ENCODE peak calls at places on chromosomes 16 and 17, in seven cellular contexts. S, Y, K, D, V, T and L are unnamed samples.

GRCh38 chr17:67785526-67785925 is 39.8 kb upstream of the BPTF start:
- DNase-seq in T (no peak), S (no peak), D (no peak), Y (no peak), K (no peak), V (no peak), L (no peak)

GRCh38 chr17:43568506-43569082 is 22.5 kb upstream of the ETV4 start:
- DNase-seq in S (no peak), T (no peak), K (no peak), Y (no peak), V (no peak), D (no peak), L (no peak)

GRCh38 chr16:4200000-4200780 is 41.7 kb downstream of the SRL start:
- DNase-seq in K (no peak), Y (peak), T (peak), V (no peak), D (peak), S (peak), L (peak)

GRCh38 chr17:77165577-77165976 is 24.8 kb downstream of the SEC14L1 start:
- DNase-seq in S (no peak), K (no peak), Y (no peak), D (no peak), V (no peak), T (no peak), L (no peak)

GRCh38 chr17:7217113-7217987 is 2.3 kb downstream of the DLG4 start:
- DNase-seq in S (no peak), K (no peak), V (no peak), T (peak), D (peak), Y (peak), L (no peak)

GRCh38 chr17:57048096-57048495 is 37.0 kb upstream of the AKAP1 start:
- DNase-seq in V (no peak), T (no peak), S (no peak), Y (no peak), D (no peak), K (no peak), L (no peak)

GRCh38 chr17:79750650-79751545 is 20.2 kb downstream of the ENPP7 start:
- DNase-seq in D (no peak), K (no peak), Y (no peak), T (no peak), V (no peak), S (no peak), L (no peak)

GRCh38 chr17:13770702-13771101 is 169.0 kb upstream of the HS3ST3A1 start:
- DNase-seq in T (no peak), K (no peak), S (no peak), Y (no peak), D (no peak), V (no peak), L (no peak)

GRCh38 chr17:74833501-74834361 is 26.0 kb downstream of the GRIN2C start:
- DNase-seq in K (no peak), D (no peak), S (no peak), Y (no peak), T (no peak), V (no peak), L (peak)

GRCh38 chr17:30345527-30346075 is 11.7 kb upstream of the TMIGD1 start:
- DNase-seq in K (no peak), Y (no peak), V (no peak), S (no peak), T (no peak), D (peak), L (no peak)

GRCh38 chr17:7404737-7405412 is 978 bp upstream of the TMEM256 start:
- DNase-seq in V (no peak), K (no peak), D (peak), S (peak), Y (peak), T (peak), L (peak)

GRCh38 chr16:9334091-9334490 is 242.6 kb downstream of the HAPSTR1 start:
- DNase-seq in D (no peak), V (no peak), Y (no peak), T (no peak), K (no peak), S (no peak), L (no peak)

GRCh38 chr17:16936536-16937310 is 35.2 kb downstream of the TNFRSF13B start:
- DNase-seq in K (no peak), V (no peak), D (no peak), S (no peak), T (peak), Y (peak), L (peak)

GRCh38 chr17:48486557-48486956 is 44.3 kb downstream of the HOXB1 start:
- DNase-seq in S (no peak), V (no peak), T (peak), Y (no peak), K (peak), D (peak), L (no peak)

GRCh38 chr17:17569691-17570090 is 21.8 kb downstream of the PEMT start:
- DNase-seq in S (no peak), D (no peak), Y (no peak), V (no peak), T (no peak), K (no peak), L (no peak)

GRCh38 chr17:46974086-46974485 is 5.0 kb downstream of the RPRML start:
- DNase-seq in K (no peak), T (no peak), V (no peak), Y (no peak), S (no peak), D (no peak), L (no peak)

GRCh38 chr17:79619636-79620206 is 8.9 kb upstream of the RBFOX3 start:
- DNase-seq in V (no peak), Y (no peak), K (no peak), T (peak), D (no peak), S (no peak), L (peak)

GRCh38 chr17:3594056-3594810 is 15.0 kb downstream of the TRPV1 start:
- DNase-seq in D (peak), T (no peak), K (peak), V (no peak), S (no peak), Y (no peak), L (no peak)

GRCh38 chr17:2655526-2655925 is 56.0 kb downstream of the CLUH start:
- DNase-seq in T (no peak), K (no peak), V (no peak), D (no peak), S (no peak), Y (no peak), L (no peak)

GRCh38 chr16:24514096-24514495 is 25.3 kb upstream of the RBBP6 start:
- DNase-seq in Y (no peak), D (no peak), V (no peak), S (no peak), T (no peak), K (no peak), L (no peak)

GRCh38 chr17:79934653-79934970 is 95.4 kb upstream of the CBX4 start:
- DNase-seq in V (no peak), Y (no peak), S (no peak), K (no peak), D (no peak), T (no peak), L (no peak)

GRCh38 chr16:23187341-23187740 is 4.8 kb downstream of the SCNN1G start:
- DNase-seq in Y (no peak), T (no peak), K (no peak), D (no peak), S (no peak), V (no peak), L (no peak)

GRCh38 chr17:4900231-4901107 is 1.1 kb downstream of the C17orf107 start:
- DNase-seq in K (no peak), Y (peak), S (no peak), D (no peak), V (no peak), T (no peak), L (no peak)

GRCh38 chr16:9854665-9855064 is 327.6 kb downstream of the GRIN2A start:
- DNase-seq in T (no peak), Y (no peak), D (no peak), K (peak), V (no peak), S (no peak), L (no peak)

GRCh38 chr17:72927146-72927545 is 165.3 kb downstream of the SLC39A11 start:
- DNase-seq in K (no peak), Y (no peak), S (no peak), V (no peak), D (no peak), T (no peak), L (no peak)

GRCh38 chr17:7589204-7589868 is 558 bp downstream of the SOX15 start:
- DNase-seq in D (peak), V (no peak), Y (peak), T (peak), K (peak), S (peak), L (peak)

GRCh38 chr17:2123467-2124251 is 68.8 kb downstream of the HIC1 start:
- DNase-seq in S (no peak), K (no peak), V (no peak), D (peak), T (no peak), Y (no peak), L (peak)

GRCh38 chr16:5917436-5917835 is 819.8 kb upstream of the EEF2KMT start:
- DNase-seq in K (no peak), D (no peak), T (no peak), S (no peak), Y (no peak), V (no peak), L (peak)

GRCh38 chr17:74213897-74214386 is 571 bp downstream of the TTYH2 start:
- DNase-seq in Y (no peak), V (no peak), T (peak), D (no peak), K (no peak), S (no peak), L (no peak)

GRCh38 chr17:2683912-2684311 is 27.7 kb downstream of the CLUH start:
- DNase-seq in Y (no peak), V (no peak), K (no peak), D (no peak), S (no peak), T (peak), L (no peak)

GRCh38 chr17:78362671-78363070 is 2.8 kb upstream of the SOCS3 start:
- DNase-seq in V (no peak), K (no peak), S (no peak), D (no peak), Y (no peak), T (no peak), L (no peak)

GRCh38 chr17:11803635-11804034 is 193.6 kb downstream of the ZNF18 start:
- DNase-seq in T (no peak), D (no peak), S (no peak), V (no peak), K (no peak), Y (no peak), L (no peak)

GRCh38 chr17:35218901-35219300 is 24.0 kb upstream of the SLFN5 start:
- DNase-seq in T (no peak), D (no peak), V (no peak), K (no peak), S (no peak), Y (no peak), L (no peak)

DNA sequence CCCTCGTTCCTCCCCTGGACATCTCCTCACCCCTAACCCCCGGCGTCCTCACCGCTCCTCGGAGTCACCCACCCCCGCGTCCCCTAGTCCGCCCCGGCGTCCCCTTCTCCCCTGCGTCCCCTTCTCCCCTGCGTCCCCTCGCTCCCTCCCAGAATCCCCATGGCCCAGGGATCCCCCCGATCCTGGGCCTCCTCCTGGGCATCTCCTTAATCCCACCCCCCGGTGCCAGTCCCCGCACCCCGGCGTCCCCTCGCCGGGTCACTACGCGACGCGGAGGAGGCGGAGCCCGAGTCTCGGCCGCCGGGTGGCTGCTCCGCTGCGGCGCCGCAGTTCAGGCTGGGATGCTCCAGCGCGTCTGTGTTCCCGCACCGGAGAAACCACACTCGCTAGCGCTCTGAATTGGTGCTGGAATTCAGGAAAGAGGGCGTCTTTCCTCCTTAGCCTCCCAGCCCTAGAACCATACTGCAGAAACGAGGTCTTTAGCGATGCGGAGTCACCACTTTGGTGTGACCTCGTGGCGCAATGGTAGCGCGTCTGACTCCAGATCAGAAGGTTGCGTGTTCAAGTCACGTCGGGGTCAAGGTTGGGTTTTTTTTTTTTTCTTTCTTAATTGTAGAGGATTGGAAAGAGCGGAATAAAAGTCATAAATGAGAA is 25.9 kb upstream of the SLC47A1 start:
- DNase-seq in V (peak), Y (peak), S (peak), T (peak), D (peak), K (peak), L (peak)
- H3K4me3 ChIP-seq in V (peak), Y (peak), S (peak), T (peak), D (peak), K (peak), L (peak)

GRCh38 chr16:68643227-68643626 is 1.9 kb upstream of the CDH3 start:
- DNase-seq in Y (no peak), T (no peak), V (no peak), S (no peak), D (no peak), K (no peak), L (no peak)

GRCh38 chr16:68642436-68643064 is 2.6 kb upstream of the CDH3 start:
- DNase-seq in Y (no peak), D (no peak), S (no peak), T (no peak), K (no peak), V (no peak), L (no peak)

GRCh38 chr16:68640972-68641371 is 4.1 kb upstream of the CDH3 start:
- DNase-seq in V (no peak), D (no peak), S (no peak), K (no peak), T (no peak), Y (peak), L (no peak)

GRCh38 chr16:68643847-68644246 is 1.3 kb upstream of the CDH3 start:
- DNase-seq in Y (no peak), K (no peak), D (no peak), V (no peak), T (no peak), S (no peak), L (no peak)

GRCh38 chr16:68642047-68642435 is 3.1 kb upstream of the CDH3 start:
- DNase-seq in V (no peak), S (no peak), T (no peak), D (no peak), Y (no peak), K (no peak), L (no peak)
- H3K4me3 ChIP-seq in V (no peak), S (no peak), T (no peak), D (no peak), Y (no peak), K (no peak), L (no peak)

GRCh38 chr17:63496663-63497400 is 20.0 kb downstream of the ACE start:
- DNase-seq in T (no peak), S (no peak), Y (no peak), V (no peak), D (no peak), K (no peak), L (no peak)

GRCh38 chr17:63495471-63495870 is 18.6 kb downstream of the ACE start:
- DNase-seq in D (peak), Y (no peak), V (no peak), K (no peak), T (no peak), S (no peak), L (no peak)

GRCh38 chr17:63497708-63498483 is 21.0 kb downstream of the ACE start:
- DNase-seq in Y (no peak), D (no peak), T (no peak), S (no peak), K (no peak), V (no peak), L (no peak)

GRCh38 chr17:63494300-63494928 is 17.6 kb downstream of the ACE start:
- DNase-seq in S (no peak), D (no peak), T (no peak), Y (no peak), V (no peak), K (no peak), L (no peak)

GRCh38 chr17:63496177-63496576 is 19.3 kb downstream of the ACE start:
- DNase-seq in K (no peak), V (no peak), T (no peak), S (no peak), Y (no peak), D (no peak), L (no peak)
- H3K4me3 ChIP-seq in K (no peak), V (no peak), T (no peak), S (no peak), Y (no peak), D (no peak), L (no peak)

GRCh38 chr17:50205931-50206505 is 4.6 kb upstream of the COL1A1 start:
- DNase-seq in S (peak), T (peak), D (no peak), Y (no peak), V (no peak), K (no peak), L (no peak)

GRCh38 chr17:50203086-50203485 is 1.7 kb upstream of the COL1A1 start:
- DNase-seq in D (peak), S (no peak), T (no peak), V (no peak), K (no peak), Y (no peak), L (no peak)

GRCh38 chr17:50205111-50205821 is 3.8 kb upstream of the COL1A1 start:
- DNase-seq in Y (no peak), T (peak), K (no peak), S (peak), D (peak), V (no peak), L (no peak)

GRCh38 chr17:50203589-50204345 is 2.3 kb upstream of the COL1A1 start:
- DNase-seq in K (no peak), D (peak), Y (no peak), S (no peak), V (no peak), T (peak), L (no peak)

GRCh38 chr17:50204431-50204830 is 3.0 kb upstream of the COL1A1 start:
- DNase-seq in V (no peak), K (no peak), Y (no peak), T (no peak), S (peak), D (no peak), L (no peak)
- H3K4me3 ChIP-seq in V (no peak), K (no peak), Y (no peak), T (no peak), S (no peak), D (no peak), L (no peak)

GRCh38 chr17:36936455-36936934 is 780 bp upstream of the LHX1 start:
- DNase-seq in D (no peak), K (no peak), T (no peak), Y (no peak), S (no peak), V (no peak), L (no peak)

GRCh38 chr17:36934144-36934758 is 3.0 kb upstream of the LHX1 start:
- DNase-seq in T (no peak), S (no peak), K (no peak), D (no peak), V (no peak), Y (no peak), L (no peak)

GRCh38 chr17:36934759-36935630 is 2.3 kb upstream of the LHX1 start:
- DNase-seq in Y (no peak), D (no peak), K (no peak), T (no peak), V (no peak), S (no peak), L (peak)

GRCh38 chr17:36937001-36937960 is at the start of gene LHX1:
- DNase-seq in K (no peak), V (no peak), S (no peak), Y (no peak), T (no peak), D (no peak), L (peak)

DNA sequence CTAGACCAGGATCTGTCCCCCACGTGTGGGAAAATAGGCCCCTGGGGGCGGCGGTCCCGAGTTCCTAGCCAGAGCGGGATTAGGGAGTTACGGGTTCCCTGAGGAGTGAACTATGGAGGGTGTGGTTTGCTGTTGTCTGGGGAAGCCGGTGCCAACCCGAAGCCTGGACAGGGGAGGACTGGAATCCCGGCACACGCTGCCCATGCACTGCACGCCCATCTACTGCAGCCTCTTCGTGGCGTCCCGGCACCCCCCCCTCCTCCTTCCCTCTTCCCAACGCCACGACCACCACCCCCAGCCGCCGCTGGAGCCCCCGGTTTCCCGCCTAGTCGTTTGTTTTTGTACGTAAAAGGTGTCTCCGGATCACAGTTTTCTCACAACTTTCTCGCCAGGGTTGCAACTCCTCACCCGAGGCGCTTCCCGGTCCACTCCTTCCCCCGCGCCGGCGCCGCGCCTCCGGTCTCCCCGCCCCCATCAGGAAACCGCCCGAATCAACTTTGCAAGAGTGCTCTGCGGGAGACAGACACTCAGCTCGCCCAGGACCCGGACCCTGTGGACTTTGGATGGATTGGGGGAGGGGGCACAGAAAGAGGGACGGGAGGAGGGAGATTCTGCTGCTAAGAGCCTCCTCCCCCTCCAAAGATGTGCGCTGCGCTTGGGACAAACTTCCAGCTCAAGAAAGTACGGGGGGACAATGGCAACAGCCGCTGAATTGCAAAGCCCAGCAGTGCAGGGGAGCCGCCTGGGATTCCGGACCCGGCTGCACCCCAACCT is 1.4 kb upstream of the LHX1 start:
- DNase-seq in Y (no peak), K (no peak), V (no peak), T (no peak), S (no peak), D (no peak), L (no peak)
- H3K4me3 ChIP-seq in Y (no peak), K (no peak), V (peak), T (no peak), S (no peak), D (no peak), L (no peak)

GRCh38 chr16:50195276-50195675 is 42.2 kb downstream of the TENT4B start:
- DNase-seq in K (no peak), T (no peak), S (no peak), D (peak), Y (no peak), V (no peak), L (no peak)
- H3K4me3 ChIP-seq in K (no peak), T (no peak), S (no peak), D (no peak), Y (no peak), V (no peak), L (no peak)

GRCh38 chr16:57374067-57374534 is 1.8 kb downstream of the CX3CL1 start:
- DNase-seq in S (no peak), V (no peak), D (peak), T (peak), Y (no peak), K (no peak), L (no peak)

GRCh38 chr16:57373117-57373947 is 1.0 kb downstream of the CX3CL1 start:
- DNase-seq in T (no peak), K (no peak), Y (no peak), S (no peak), V (no peak), D (no peak), L (no peak)

GRCh38 chr16:57376313-57376818 is 4.1 kb downstream of the CX3CL1 start:
- DNase-seq in D (no peak), S (no peak), T (no peak), K (no peak), Y (no peak), V (no peak), L (no peak)

GRCh38 chr16:57371494-57372371 is 557 bp upstream of the CX3CL1 start:
- DNase-seq in D (no peak), V (no peak), Y (no peak), K (no peak), S (no peak), T (no peak), L (no peak)

GRCh38 chr16:57372372-57373116 is at the start of gene CX3CL1:
- DNase-seq in V (no peak), Y (peak), T (peak), K (peak), D (peak), S (no peak), L (peak)
- H3K4me3 ChIP-seq in V (peak), Y (peak), T (peak), K (peak), D (no peak), S (peak), L (peak)